ENCODE peak calls at places on chromosomes 2 and 18, in four cellular contexts. T is HepG2, U is K562, V is H1. S is an unnamed sample.
A peak's percentile ranks its signal among the peaks of the same experiment; 100 is the strongest.

GRCh38 chr2:127107622-127107999 is 657 bp upstream of the BIN1 start:
- DNase-seq in V (no peak), T (no peak), U (no peak), S (peak; percentile 63)

GRCh38 chr2:98468621-98469236 is 24.1 kb downstream of the INPP4A start:
- DNase-seq in T (no peak), V (no peak), U (no peak), S (no peak)

GRCh38 chr18:47036298-47036874 is 965 bp upstream of the ELOA2 start:
- DNase-seq in V (no peak), T (peak; percentile 28), U (peak; percentile 39), S (peak; percentile 29)

GRCh38 chr2:101474752-101475384 is at the start of gene RFX8:
- DNase-seq in T (peak; percentile 53), U (no peak), V (no peak), S (no peak)

GRCh38 chr2:146814971-146815370 is 1029.9 kb upstream of the ACVR2A start:
- DNase-seq in U (no peak), T (no peak), V (no peak), S (no peak)

GRCh38 chr2:174246944-174247381 is 1.4 kb downstream of the OLA1 start:
- DNase-seq in V (no peak), T (peak; percentile 28), U (peak; percentile 65), S (no peak)

GRCh38 chr2:200267350-200267749 is 39.1 kb upstream of the SPATS2L start:
- DNase-seq in U (no peak), V (no peak), T (no peak), S (no peak)

GRCh38 chr2:63424329-63425078 is 163.8 kb downstream of the WDPCP start:
- DNase-seq in T (peak; percentile 62), U (peak; percentile 67), V (peak; percentile 19), S (peak; percentile 64)

GRCh38 chr2:31199206-31199605 is 18.1 kb downstream of the CAPN14 start:
- DNase-seq in V (no peak), T (no peak), U (no peak), S (no peak)

GRCh38 chr18:76722224-76723061 is 99.9 kb upstream of the ZNF236 start:
- DNase-seq in T (no peak), V (no peak), U (no peak), S (no peak)

GRCh38 chr2:120814352-120814751 is 78.7 kb downstream of the GLI2 start:
- DNase-seq in T (no peak), U (no peak), V (no peak), S (no peak)

GRCh38 chr2:32008811-32009478 is 1.9 kb downstream of the MEMO1 start:
- DNase-seq in T (peak; percentile 32), U (peak; percentile 41), V (no peak), S (no peak)

GRCh38 chr2:164933751-164934189 is 21.6 kb downstream of the SLC38A11 start:
- DNase-seq in U (no peak), V (no peak), T (peak; percentile 66), S (no peak)

GRCh38 chr2:5021148-5021547 is 671.0 kb upstream of the SOX11 start:
- DNase-seq in U (no peak), V (no peak), T (no peak), S (no peak)

GRCh38 chr2:46481541-46482193 is 2.3 kb downstream of the TMEM247 start:
- DNase-seq in V (no peak), U (no peak), T (no peak), S (peak; percentile 35)

GRCh38 chr2:106960633-106961205 is 74.8 kb upstream of the ST6GAL2 start:
- DNase-seq in V (no peak), T (no peak), U (no peak), S (no peak)

GRCh38 chr2:238891667-238892500 is 44.0 kb downstream of the TWIST2 start:
- DNase-seq in T (no peak), V (no peak), U (no peak), S (no peak)

GRCh38 chr2:85445316-85446295 is 27.1 kb downstream of the SH2D6 start:
- DNase-seq in T (no peak), V (no peak), U (no peak), S (no peak)

GRCh38 chr18:75592527-75592926 is 165.0 kb upstream of the SMIM21 start:
- DNase-seq in U (no peak), T (no peak), V (no peak), S (peak; percentile 1)

GRCh38 chr2:192148620-192149321 is 46.0 kb downstream of the TMEFF2 start:
- DNase-seq in V (no peak), T (no peak), U (no peak), S (no peak)

GRCh38 chr2:69134546-69134945 is 121.6 kb downstream of the ANTXR1 start:
- DNase-seq in V (no peak), U (no peak), T (no peak), S (no peak)

GRCh38 chr2:39483530-39483929 is 46.4 kb upstream of the MAP4K3 start:
- DNase-seq in V (no peak), U (no peak), T (no peak), S (no peak)

GRCh38 chr2:192194866-192195547 is at the start of gene TMEFF2:
- DNase-seq in T (peak; percentile 10), V (peak; percentile 70), U (peak; percentile 30), S (peak; percentile 95)

GRCh38 chr18:24792164-24792563 is 331.7 kb downstream of the HRH4 start:
- DNase-seq in T (no peak), U (no peak), V (no peak), S (no peak)

GRCh38 chr2:149330127-149331022 is at the start of gene LYPD6:
- DNase-seq in U (no peak), V (no peak), T (peak; percentile 23), S (peak; percentile 68)

GRCh38 chr2:169397697-169398096 is 35.4 kb upstream of the LRP2 start:
- DNase-seq in V (no peak), T (no peak), U (peak; percentile 34), S (no peak)

GRCh38 chr2:26571316-26571715 is 69.8 kb downstream of the CIB4 start:
- DNase-seq in U (no peak), V (no peak), T (no peak), S (no peak)

GRCh38 chr18:48682768-48683167 is 143.9 kb downstream of the CTIF start:
- DNase-seq in V (no peak), U (no peak), T (no peak), S (no peak)

GRCh38 chr2:102245266-102246151 is 58.7 kb downstream of the IL1RL2 start:
- DNase-seq in U (peak; percentile 55), V (no peak), T (no peak), S (no peak)

GRCh38 chr2:183081908-183082307 is 3.4 kb downstream of the DUSP19 start:
- DNase-seq in V (no peak), T (no peak), U (no peak), S (no peak)

GRCh38 chr2:184560603-184561002 is 37.7 kb upstream of the ZNF804A start:
- DNase-seq in T (no peak), V (no peak), U (peak; percentile 6), S (no peak)

GRCh38 chr2:207091175-207091574 is 74.6 kb downstream of the KLF7 start:
- DNase-seq in U (no peak), T (no peak), V (no peak), S (no peak)

GRCh38 chr18:42706029-42706608 is 409.4 kb downstream of the RIT2 start:
- DNase-seq in U (no peak), T (no peak), V (no peak), S (no peak)

GRCh38 chr2:44651974-44652373 is 289.5 kb upstream of the SIX3 start:
- DNase-seq in U (no peak), V (no peak), T (no peak), S (no peak)
- TF ChIP-seq RNF2 in U (no peak), V (no peak), T (no peak), S (no peak)

GRCh38 chr18:6374340-6374739 is 40.4 kb downstream of the L3MBTL4 start:
- DNase-seq in T (peak; percentile 60), V (no peak), U (no peak), S (no peak)

GRCh38 chr18:6370410-6370809 is 44.3 kb downstream of the L3MBTL4 start:
- DNase-seq in U (no peak), V (no peak), T (peak; percentile 37), S (no peak)

GRCh38 chr18:6368017-6368416 is 46.7 kb downstream of the L3MBTL4 start:
- DNase-seq in U (no peak), V (no peak), T (no peak), S (no peak)

GRCh38 chr18:6373187-6373586 is 41.5 kb downstream of the L3MBTL4 start:
- DNase-seq in V (no peak), U (no peak), T (peak; percentile 63), S (no peak)

GRCh38 chr18:6370886-6371635 is 43.6 kb downstream of the L3MBTL4 start:
- DNase-seq in U (no peak), V (no peak), T (peak; percentile 86), S (no peak)
- TF ChIP-seq HDAC2 in U (no peak), V (no peak), T (peak; percentile 75), S (no peak)

GRCh38 chr18:79372461-79372860 is 23.3 kb upstream of the NFATC1 start:
- DNase-seq in T (no peak), U (no peak), V (no peak), S (no peak)
- TF ChIP-seq POLR2A in T (no peak), U (no peak), V (no peak), S (no peak)

GRCh38 chr2:214830794-214831346 is 21.4 kb upstream of the BARD1 start:
- DNase-seq in U (peak; percentile 27), T (peak; percentile 39), V (no peak), S (no peak)
- TF ChIP-seq RNF2 in U (no peak), T (no peak), V (no peak), S (no peak)

GRCh38 chr18:36279001-36279400 is 18.5 kb upstream of the FHOD3 start:
- DNase-seq in U (no peak), T (no peak), V (no peak), S (no peak)

GRCh38 chr18:36284268-36284667 is 13.2 kb upstream of the FHOD3 start:
- DNase-seq in V (no peak), T (no peak), U (no peak), S (no peak)

GRCh38 chr18:36284671-36285295 is 12.7 kb upstream of the FHOD3 start:
- DNase-seq in U (peak; percentile 78), V (no peak), T (peak; percentile 62), S (peak; percentile 62)

GRCh38 chr18:36283448-36283847 is 14.1 kb upstream of the FHOD3 start:
- DNase-seq in U (no peak), V (no peak), T (no peak), S (no peak)

DNA sequence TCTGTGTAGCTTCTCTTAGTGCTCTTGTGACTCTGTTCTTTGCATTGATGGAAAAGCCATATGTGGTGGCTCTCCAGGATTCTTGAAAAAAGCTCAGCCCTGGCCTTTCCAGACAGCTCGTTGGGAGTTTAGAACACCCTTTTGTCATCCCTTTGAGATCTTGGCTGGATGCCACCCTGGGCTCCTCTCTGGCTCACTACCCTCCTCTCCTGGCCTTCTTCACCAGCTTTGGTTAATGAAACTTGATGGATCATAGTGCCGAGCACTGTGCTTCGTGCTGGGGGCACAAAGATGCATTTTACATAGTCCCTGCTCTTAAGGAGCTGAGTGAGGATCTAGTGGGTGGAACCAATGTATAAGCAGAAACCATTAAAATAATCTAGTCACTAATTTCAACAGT is 15.6 kb upstream of the FHOD3 start:
- DNase-seq in T (no peak), V (no peak), U (no peak), S (no peak)
- TF ChIP-seq HDAC2 in T (no peak), V (no peak), U (no peak), S (no peak)

GRCh38 chr2:54723300-54724149 is at the start of gene EML6:
- DNase-seq in T (peak; percentile 99), V (peak; percentile 95), U (peak; percentile 99), S (peak; percentile 97)
- TF ChIP-seq POLR2A in T (peak; percentile 78), V (no peak), U (no peak), S (no peak)